ENCODE peak calls at places on chromosomes 2 and 18, in five cellular contexts. One of them, this sample, is unnamed.

GRCh38 chr2:233935426-233935825 is 18.3 kb downstream of the TRPM8 start:
- DNase-seq in heart right ventricle: no peak
- DNase-seq in GDM1: no peak
- DNase-seq in HT-29: no peak
- DNase-seq in GM23338: no peak
- DNase-seq in this sample: no peak

GRCh38 chr2:105398522-105399206 is at the start of gene FHL2:
- DNase-seq in GDM1: peak
- DNase-seq in HT-29: peak
- DNase-seq in heart right ventricle: peak
- DNase-seq in GM23338: peak
- DNase-seq in this sample: no peak

GRCh38 chr2:69565431-69565839 is 78.1 kb downstream of the AAK1 start:
- DNase-seq in GDM1: peak
- DNase-seq in HT-29: peak
- DNase-seq in heart right ventricle: peak
- DNase-seq in GM23338: peak
- DNase-seq in this sample: peak

GRCh38 chr2:147844691-147845607 is at the start of gene ACVR2A:
- DNase-seq in GDM1: no peak
- DNase-seq in heart right ventricle: peak
- DNase-seq in HT-29: peak
- DNase-seq in GM23338: peak
- DNase-seq in this sample: no peak

GRCh38 chr2:39994151-39994550 is 215.1 kb upstream of the THUMPD2 start:
- DNase-seq in GM23338: no peak
- DNase-seq in HT-29: no peak
- DNase-seq in heart right ventricle: no peak
- DNase-seq in GDM1: no peak
- DNase-seq in this sample: no peak

GRCh38 chr18:73446502-73446901 is 578.7 kb upstream of the NETO1 start:
- DNase-seq in GM23338: no peak
- DNase-seq in GDM1: no peak
- DNase-seq in heart right ventricle: no peak
- DNase-seq in HT-29: no peak
- DNase-seq in this sample: no peak

GRCh38 chr18:22961156-22961555 is 28.0 kb downstream of the RBBP8 start:
- DNase-seq in GM23338: no peak
- DNase-seq in HT-29: no peak
- DNase-seq in heart right ventricle: no peak
- DNase-seq in GDM1: no peak
- DNase-seq in this sample: no peak

GRCh38 chr2:28927878-28928277 is 33.4 kb downstream of the WDR43 start:
- DNase-seq in heart right ventricle: no peak
- DNase-seq in GM23338: no peak
- DNase-seq in HT-29: no peak
- DNase-seq in GDM1: no peak
- DNase-seq in this sample: no peak

GRCh38 chr2:140624188-140624587 is 1506.6 kb downstream of the LRP1B start:
- DNase-seq in GM23338: no peak
- DNase-seq in HT-29: no peak
- DNase-seq in GDM1: no peak
- DNase-seq in heart right ventricle: no peak
- DNase-seq in this sample: no peak

GRCh38 chr2:64668542-64668941 is 14.8 kb upstream of the SERTAD2 start:
- DNase-seq in heart right ventricle: no peak
- DNase-seq in GDM1: no peak
- DNase-seq in GM23338: no peak
- DNase-seq in HT-29: no peak
- DNase-seq in this sample: no peak

This sample was measured in AML-193.